ENCODE peak calls at places on chromosomes 13 and 19, in nine cellular contexts. One of them, this sample, is unnamed.

GRCh38 chr13:36130542-36131214 is 504 bp downstream of the DCLK1 start:
- DNase-seq in esophagus squamous epithelium: no peak
- DNase-seq in upper lobe of left lung: peak; percentile 84
- DNase-seq in SK-N-SH: peak; percentile 80
- DNase-seq in Caco-2: no peak
- DNase-seq in left ventricle myocardium inferior: peak; percentile 30
- DNase-seq in CD8-positive, alpha-beta memory T cell: no peak
- DNase-seq in heart right ventricle: peak; percentile 34
- DNase-seq in right atrium auricular region: peak; percentile 66
- DNase-seq in this sample: peak; percentile 81

GRCh38 chr13:94764576-94765321 is 52.4 kb upstream of the SOX21 start:
- DNase-seq in esophagus squamous epithelium: no peak
- DNase-seq in right atrium auricular region: no peak
- DNase-seq in Caco-2: no peak
- DNase-seq in heart right ventricle: no peak
- DNase-seq in SK-N-SH: no peak
- DNase-seq in CD8-positive, alpha-beta memory T cell: no peak
- DNase-seq in left ventricle myocardium inferior: no peak
- DNase-seq in upper lobe of left lung: no peak
- DNase-seq in this sample: no peak

GRCh38 chr19:49468746-49469447 is 5.1 kb upstream of the FLT3LG start:
- DNase-seq in heart right ventricle: peak; percentile 92
- DNase-seq in right atrium auricular region: peak; percentile 97
- DNase-seq in upper lobe of left lung: peak; percentile 46
- DNase-seq in SK-N-SH: no peak
- DNase-seq in CD8-positive, alpha-beta memory T cell: peak; percentile 98
- DNase-seq in Caco-2: peak; percentile 55
- DNase-seq in esophagus squamous epithelium: peak; percentile 82
- DNase-seq in left ventricle myocardium inferior: peak; percentile 80
- DNase-seq in this sample: peak; percentile 91

GRCh38 chr19:51009061-51009891 is 7.9 kb upstream of the KLK8 start:
- DNase-seq in heart right ventricle: no peak
- DNase-seq in left ventricle myocardium inferior: no peak
- DNase-seq in right atrium auricular region: no peak
- DNase-seq in CD8-positive, alpha-beta memory T cell: no peak
- DNase-seq in Caco-2: no peak
- DNase-seq in esophagus squamous epithelium: no peak
- DNase-seq in upper lobe of left lung: no peak
- DNase-seq in SK-N-SH: peak; percentile 4
- DNase-seq in this sample: peak; percentile 29

GRCh38 chr13:33441015-33441414 is 155.5 kb upstream of the STARD13 start:
- DNase-seq in right atrium auricular region: no peak
- DNase-seq in esophagus squamous epithelium: no peak
- DNase-seq in left ventricle myocardium inferior: no peak
- DNase-seq in CD8-positive, alpha-beta memory T cell: no peak
- DNase-seq in heart right ventricle: no peak
- DNase-seq in upper lobe of left lung: no peak
- DNase-seq in SK-N-SH: peak; percentile 10
- DNase-seq in Caco-2: peak; percentile 34
- DNase-seq in this sample: peak; percentile 23

GRCh38 chr13:27276188-27276587 is 5.6 kb downstream of the RASL11A start:
- DNase-seq in upper lobe of left lung: no peak
- DNase-seq in right atrium auricular region: no peak
- DNase-seq in esophagus squamous epithelium: no peak
- DNase-seq in SK-N-SH: peak; percentile 60
- DNase-seq in heart right ventricle: no peak
- DNase-seq in CD8-positive, alpha-beta memory T cell: no peak
- DNase-seq in Caco-2: no peak
- DNase-seq in left ventricle myocardium inferior: no peak
- DNase-seq in this sample: no peak

GRCh38 chr19:10872551-10873107 is 1.3 kb downstream of the CARM1 start:
- DNase-seq in Caco-2: no peak
- DNase-seq in heart right ventricle: no peak
- DNase-seq in CD8-positive, alpha-beta memory T cell: no peak
- DNase-seq in esophagus squamous epithelium: no peak
- DNase-seq in right atrium auricular region: no peak
- DNase-seq in upper lobe of left lung: no peak
- DNase-seq in SK-N-SH: no peak
- DNase-seq in left ventricle myocardium inferior: no peak
- DNase-seq in this sample: no peak

GRCh38 chr13:45143346-45143751 is 23.0 kb downstream of the GTF2F2 start:
- DNase-seq in upper lobe of left lung: no peak
- DNase-seq in SK-N-SH: no peak
- DNase-seq in left ventricle myocardium inferior: no peak
- DNase-seq in heart right ventricle: no peak
- DNase-seq in CD8-positive, alpha-beta memory T cell: no peak
- DNase-seq in Caco-2: no peak
- DNase-seq in esophagus squamous epithelium: no peak
- DNase-seq in right atrium auricular region: no peak
- DNase-seq in this sample: no peak

GRCh38 chr13:20704459-20705069 is 1.1 kb downstream of the IL17D start:
- DNase-seq in heart right ventricle: no peak
- DNase-seq in upper lobe of left lung: no peak
- DNase-seq in CD8-positive, alpha-beta memory T cell: no peak
- DNase-seq in left ventricle myocardium inferior: no peak
- DNase-seq in Caco-2: no peak
- DNase-seq in right atrium auricular region: no peak
- DNase-seq in SK-N-SH: no peak
- DNase-seq in esophagus squamous epithelium: no peak
- DNase-seq in this sample: peak; percentile 71

GRCh38 chr19:49616532-49616931 is 23.4 kb downstream of the RRAS start:
- DNase-seq in CD8-positive, alpha-beta memory T cell: no peak
- DNase-seq in left ventricle myocardium inferior: no peak
- DNase-seq in right atrium auricular region: no peak
- DNase-seq in heart right ventricle: no peak
- DNase-seq in upper lobe of left lung: no peak
- DNase-seq in esophagus squamous epithelium: no peak
- DNase-seq in Caco-2: no peak
- DNase-seq in SK-N-SH: no peak
- DNase-seq in this sample: no peak

GRCh38 chr13:87814444-87814843 is 143.3 kb downstream of the SLITRK5 start:
- DNase-seq in heart right ventricle: no peak
- DNase-seq in CD8-positive, alpha-beta memory T cell: no peak
- DNase-seq in right atrium auricular region: no peak
- DNase-seq in esophagus squamous epithelium: no peak
- DNase-seq in Caco-2: no peak
- DNase-seq in left ventricle myocardium inferior: no peak
- DNase-seq in upper lobe of left lung: no peak
- DNase-seq in SK-N-SH: no peak
- DNase-seq in this sample: no peak

GRCh38 chr19:44839272-44839671 is 6.8 kb upstream of the NECTIN2 start:
- DNase-seq in left ventricle myocardium inferior: no peak
- DNase-seq in heart right ventricle: no peak
- DNase-seq in CD8-positive, alpha-beta memory T cell: no peak
- DNase-seq in esophagus squamous epithelium: no peak
- DNase-seq in upper lobe of left lung: no peak
- DNase-seq in Caco-2: no peak
- DNase-seq in right atrium auricular region: no peak
- DNase-seq in SK-N-SH: no peak
- DNase-seq in this sample: peak; percentile 76

GRCh38 chr13:42215578-42216421 is 56.2 kb upstream of the AKAP11 start:
- DNase-seq in upper lobe of left lung: no peak
- DNase-seq in SK-N-SH: peak; percentile 9
- DNase-seq in CD8-positive, alpha-beta memory T cell: no peak
- DNase-seq in Caco-2: peak; percentile 55
- DNase-seq in esophagus squamous epithelium: no peak
- DNase-seq in right atrium auricular region: no peak
- DNase-seq in heart right ventricle: no peak
- DNase-seq in left ventricle myocardium inferior: no peak
- DNase-seq in this sample: peak; percentile 2

GRCh38 chr13:33927315-33927714 is 109.4 kb downstream of the RFC3 start:
- DNase-seq in CD8-positive, alpha-beta memory T cell: no peak
- DNase-seq in left ventricle myocardium inferior: no peak
- DNase-seq in Caco-2: no peak
- DNase-seq in SK-N-SH: no peak
- DNase-seq in upper lobe of left lung: no peak
- DNase-seq in heart right ventricle: no peak
- DNase-seq in right atrium auricular region: no peak
- DNase-seq in esophagus squamous epithelium: no peak
- DNase-seq in this sample: no peak

GRCh38 chr19:2194513-2195078 is 30.9 kb downstream of the DOT1L start:
- DNase-seq in left ventricle myocardium inferior: no peak
- DNase-seq in Caco-2: no peak
- DNase-seq in SK-N-SH: no peak
- DNase-seq in CD8-positive, alpha-beta memory T cell: no peak
- DNase-seq in esophagus squamous epithelium: no peak
- DNase-seq in upper lobe of left lung: peak; percentile 59
- DNase-seq in heart right ventricle: no peak
- DNase-seq in right atrium auricular region: no peak
- DNase-seq in this sample: no peak
- H3K36me3 ChIP-seq in left ventricle myocardium inferior: peaks cover 66% of the 10 kb centered on the region
- H3K36me3 ChIP-seq in Caco-2: no peaks in the 10 kb centered on the region
- H3K36me3 ChIP-seq in SK-N-SH: no peaks in the 10 kb centered on the region
- H3K36me3 ChIP-seq in CD8-positive, alpha-beta memory T cell: peaks cover 8% of the 10 kb centered on the region
- H3K36me3 ChIP-seq in esophagus squamous epithelium: peaks cover 15% of the 10 kb centered on the region
- H3K36me3 ChIP-seq in upper lobe of left lung: peaks cover 9% of the 10 kb centered on the region
- H3K36me3 ChIP-seq in heart right ventricle: peaks cover 10% of the 10 kb centered on the region
- H3K36me3 ChIP-seq in right atrium auricular region: peaks cover 61% of the 10 kb centered on the region
- H3K36me3 ChIP-seq in this sample: peaks cover 10% of the 10 kb centered on the region

GRCh38 chr19:40605201-40605971 is 4.2 kb downstream of the LTBP4 start:
- DNase-seq in CD8-positive, alpha-beta memory T cell: peak; percentile 79
- DNase-seq in right atrium auricular region: no peak
- DNase-seq in upper lobe of left lung: peak; percentile 94
- DNase-seq in SK-N-SH: peak; percentile 78
- DNase-seq in heart right ventricle: peak; percentile 61
- DNase-seq in left ventricle myocardium inferior: peak; percentile 72
- DNase-seq in esophagus squamous epithelium: no peak
- DNase-seq in Caco-2: peak; percentile 83
- DNase-seq in this sample: peak; percentile 88

GRCh38 chr19:40607311-40607871 is 6.2 kb downstream of the LTBP4 start:
- DNase-seq in upper lobe of left lung: peak; percentile 85
- DNase-seq in Caco-2: peak; percentile 47
- DNase-seq in right atrium auricular region: no peak
- DNase-seq in CD8-positive, alpha-beta memory T cell: no peak
- DNase-seq in heart right ventricle: no peak
- DNase-seq in SK-N-SH: no peak
- DNase-seq in left ventricle myocardium inferior: no peak
- DNase-seq in esophagus squamous epithelium: no peak
- DNase-seq in this sample: peak; percentile 68

GRCh38 chr19:40603071-40603718 is 2.0 kb downstream of the LTBP4 start:
- DNase-seq in Caco-2: no peak
- DNase-seq in esophagus squamous epithelium: no peak
- DNase-seq in upper lobe of left lung: no peak
- DNase-seq in CD8-positive, alpha-beta memory T cell: no peak
- DNase-seq in SK-N-SH: no peak
- DNase-seq in heart right ventricle: no peak
- DNase-seq in left ventricle myocardium inferior: no peak
- DNase-seq in right atrium auricular region: no peak
- DNase-seq in this sample: peak; percentile 54

GRCh38 chr19:40603719-40604646 is 2.8 kb downstream of the LTBP4 start:
- DNase-seq in heart right ventricle: peak; percentile 98
- DNase-seq in right atrium auricular region: peak; percentile 98
- DNase-seq in left ventricle myocardium inferior: peak; percentile 98
- DNase-seq in Caco-2: peak; percentile 100
- DNase-seq in SK-N-SH: peak; percentile 93
- DNase-seq in CD8-positive, alpha-beta memory T cell: peak; percentile 90
- DNase-seq in upper lobe of left lung: peak; percentile 98
- DNase-seq in esophagus squamous epithelium: peak; percentile 74
- DNase-seq in this sample: peak; percentile 96

DNA sequence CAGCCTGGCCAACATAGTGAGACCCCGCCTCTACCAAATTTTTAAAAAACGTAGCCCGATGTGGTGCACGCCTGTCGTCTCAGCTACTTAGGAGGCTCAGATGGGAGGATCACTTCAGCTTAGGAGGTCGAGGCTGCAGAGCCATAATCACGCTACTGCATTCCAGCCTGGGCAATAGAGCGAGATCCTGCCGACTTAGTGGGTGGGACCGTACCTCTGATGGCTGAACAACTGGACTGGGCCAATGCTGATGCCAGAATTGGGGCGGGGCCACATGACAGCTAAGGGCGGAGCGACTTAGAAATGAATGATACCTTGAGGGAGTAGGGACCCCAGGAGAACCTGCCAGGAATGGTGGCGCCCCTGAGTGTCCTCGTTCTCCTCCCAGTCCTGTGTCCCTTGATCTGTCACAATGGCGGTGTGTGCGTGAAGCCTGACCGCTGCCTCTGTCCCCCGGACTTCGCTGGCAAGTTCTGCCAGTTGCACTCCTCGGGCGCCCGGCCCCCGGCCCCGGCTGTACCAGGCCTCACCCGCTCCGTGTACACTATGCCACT is 3.6 kb downstream of the LTBP4 start:
- DNase-seq in left ventricle myocardium inferior: no peak
- DNase-seq in heart right ventricle: no peak
- DNase-seq in CD8-positive, alpha-beta memory T cell: no peak
- DNase-seq in right atrium auricular region: no peak
- DNase-seq in esophagus squamous epithelium: no peak
- DNase-seq in upper lobe of left lung: peak; percentile 89
- DNase-seq in Caco-2: peak; percentile 43
- DNase-seq in SK-N-SH: no peak
- DNase-seq in this sample: peak; percentile 59
- H3K4me3 ChIP-seq in left ventricle myocardium inferior: peak overlapping the region; percentile 85
- H3K4me3 ChIP-seq in heart right ventricle: peak overlapping the region; percentile 40
- H3K4me3 ChIP-seq in CD8-positive, alpha-beta memory T cell: peak overlapping the region; percentile 80
- H3K4me3 ChIP-seq in right atrium auricular region: peak overlapping the region; percentile 14
- H3K4me3 ChIP-seq in esophagus squamous epithelium: peak overlapping the region; percentile 38
- H3K4me3 ChIP-seq in upper lobe of left lung: peak overlapping the region; percentile 45
- H3K4me3 ChIP-seq in Caco-2: peak overlapping the region; percentile 55
- H3K4me3 ChIP-seq in SK-N-SH: peak overlapping the region; percentile 52
- H3K4me3 ChIP-seq in this sample: peak overlapping the region; percentile 56

GRCh38 chr19:18866800-18867123 is 29.2 kb downstream of the CERS1 start:
- DNase-seq in heart right ventricle: no peak
- DNase-seq in left ventricle myocardium inferior: no peak
- DNase-seq in right atrium auricular region: no peak
- DNase-seq in esophagus squamous epithelium: no peak
- DNase-seq in SK-N-SH: no peak
- DNase-seq in Caco-2: no peak
- DNase-seq in upper lobe of left lung: no peak
- DNase-seq in CD8-positive, alpha-beta memory T cell: no peak
- DNase-seq in this sample: no peak
- H3K36me3 ChIP-seq in heart right ventricle: peaks cover 4% of the 10 kb centered on the region
- H3K36me3 ChIP-seq in left ventricle myocardium inferior: peaks cover 60% of the 10 kb centered on the region
- H3K36me3 ChIP-seq in right atrium auricular region: peaks cover 60% of the 10 kb centered on the region
- H3K36me3 ChIP-seq in esophagus squamous epithelium: peaks cover 55% of the 10 kb centered on the region
- H3K36me3 ChIP-seq in SK-N-SH: peaks cover 10% of the 10 kb centered on the region
- H3K36me3 ChIP-seq in Caco-2: peaks cover 5% of the 10 kb centered on the region
- H3K36me3 ChIP-seq in upper lobe of left lung: peaks cover 34% of the 10 kb centered on the region
- H3K36me3 ChIP-seq in CD8-positive, alpha-beta memory T cell: peaks cover 19% of the 10 kb centered on the region
- H3K36me3 ChIP-seq in this sample: peaks cover 22% of the 10 kb centered on the region

DNA sequence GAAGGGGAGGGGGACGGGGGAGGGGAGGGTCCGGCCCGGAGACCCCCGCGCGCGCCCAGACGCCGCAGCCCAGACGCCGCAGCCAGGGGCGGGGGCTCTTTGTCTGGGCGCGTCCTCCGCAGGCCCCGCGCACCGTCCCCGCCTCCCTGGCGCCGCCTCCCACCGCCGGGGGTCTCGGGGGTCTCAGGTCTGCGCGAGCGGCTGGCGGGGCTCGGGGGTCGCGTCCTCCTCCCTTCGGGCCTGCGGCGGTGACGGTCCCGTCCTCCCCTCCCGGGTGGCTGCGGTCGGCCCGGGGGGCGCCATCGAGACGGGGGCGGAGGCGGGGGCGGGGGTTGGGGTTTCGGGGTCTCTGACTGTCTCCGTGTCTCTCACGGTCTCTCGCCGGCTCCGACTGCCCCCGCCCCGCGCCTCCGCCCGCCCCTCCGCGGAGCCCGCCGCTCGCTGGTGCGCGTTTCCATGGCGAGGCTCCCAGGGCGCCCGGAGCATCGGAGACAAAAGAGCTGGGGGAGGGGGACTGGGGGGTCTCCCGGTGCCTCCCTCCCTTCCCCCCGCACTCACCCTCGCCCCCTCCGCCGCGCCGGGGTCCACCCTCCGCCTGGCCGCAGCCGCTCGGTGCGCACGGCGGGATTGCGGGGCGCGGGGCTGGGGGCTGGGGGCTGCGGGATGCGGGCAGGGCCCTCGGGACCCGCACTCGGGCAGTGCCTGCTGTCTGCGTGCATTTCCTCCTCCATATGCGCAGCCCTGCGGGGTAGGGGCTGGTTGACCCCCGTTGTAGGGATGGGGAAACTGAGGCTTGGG is 420 bp upstream of the PLPPR3 start:
- DNase-seq in left ventricle myocardium inferior: no peak
- DNase-seq in CD8-positive, alpha-beta memory T cell: no peak
- DNase-seq in SK-N-SH: peak; percentile 83
- DNase-seq in upper lobe of left lung: peak; percentile 82
- DNase-seq in Caco-2: no peak
- DNase-seq in heart right ventricle: no peak
- DNase-seq in esophagus squamous epithelium: no peak
- DNase-seq in right atrium auricular region: no peak
- DNase-seq in this sample: peak; percentile 97
- H3K4me3 ChIP-seq in left ventricle myocardium inferior: peak overlapping the region; percentile 63
- H3K4me3 ChIP-seq in CD8-positive, alpha-beta memory T cell: no peak overlapping the region
- H3K4me3 ChIP-seq in SK-N-SH: peak overlapping the region; percentile 45
- H3K4me3 ChIP-seq in upper lobe of left lung: peak overlapping the region; percentile 38
- H3K4me3 ChIP-seq in Caco-2: peak overlapping the region; percentile 45
- H3K4me3 ChIP-seq in heart right ventricle: peak overlapping the region; percentile 42
- H3K4me3 ChIP-seq in esophagus squamous epithelium: no peak overlapping the region
- H3K4me3 ChIP-seq in right atrium auricular region: peak overlapping the region; percentile 26
- H3K4me3 ChIP-seq in this sample: peak overlapping the region; percentile 66